ENCODE peak calls at places on chromosomes 5 and 9, in eight cellular contexts. A is T-helper 2 cell, T is hypothalamus, H is brain microvascular endothelial cell, B is uterus, X is epithelial cell of prostate, Z is tibial artery, D is caudate nucleus. N is an unnamed sample.

GRCh38 chr9:34187891-34188240 is 9.0 kb downstream of the UBAP1 start:
- DNase-seq in A (no peak), T (no peak), H (no peak), B (no peak), X (no peak), Z (no peak), D (no peak), N (no peak)

GRCh38 chr5:170791325-170791954 is 7.9 kb downstream of the GABRP start:
- DNase-seq in A (no peak), T (peak; percentile 22), H (peak; percentile 69), B (peak; percentile 32), X (peak; percentile 29), Z (peak; percentile 74), D (peak; percentile 3), N (no peak)

GRCh38 chr5:936149-937144 is 43.8 kb downstream of the TRIP13 start:
- DNase-seq in A (no peak), T (no peak), H (no peak), B (no peak), X (no peak), Z (no peak), D (no peak), N (no peak)

GRCh38 chr5:79181419-79182022 is 54.4 kb upstream of the JMY start:
- DNase-seq in A (no peak), T (no peak), H (no peak), B (no peak), X (no peak), Z (no peak), D (no peak), N (no peak)

GRCh38 chr9:8437878-8438277 is 638.3 kb upstream of the DMAC1 start:
- DNase-seq in A (no peak), T (no peak), H (no peak), B (no peak), X (no peak), Z (no peak), D (no peak), N (no peak)

GRCh38 chr5:14187660-14188059 is 44.5 kb downstream of the TRIO start:
- DNase-seq in A (no peak), T (no peak), H (peak; percentile 83), B (no peak), X (no peak), Z (no peak), D (no peak), N (no peak)

GRCh38 chr5:15902050-15902449 is 277.5 kb downstream of the MARCHF11 start:
- DNase-seq in A (no peak), T (no peak), H (no peak), B (no peak), X (no peak), Z (no peak), D (no peak), N (no peak)

GRCh38 chr9:78552802-78553201 is 255.9 kb downstream of the PSAT1 start:
- DNase-seq in A (no peak), T (no peak), H (no peak), B (no peak), X (no peak), Z (no peak), D (no peak), N (no peak)

GRCh38 chr5:98638111-98638510 is 135.4 kb upstream of the RGMB start:
- DNase-seq in A (no peak), T (no peak), H (no peak), B (no peak), X (no peak), Z (no peak), D (no peak), N (no peak)

GRCh38 chr9:96856363-96857286 is 2.3 kb upstream of the ZNF782 start:
- DNase-seq in A (peak; percentile 23), T (peak; percentile 60), H (peak; percentile 51), B (no peak), X (no peak), Z (no peak), D (peak; percentile 48), N (peak; percentile 42)

GRCh38 chr9:116377179-116377790 is 223.7 kb downstream of the PAPPA start:
- DNase-seq in A (no peak), T (no peak), H (peak; percentile 63), B (no peak), X (peak; percentile 27), Z (no peak), D (no peak), N (no peak)

GRCh38 chr9:27377147-27377807 is 80.3 kb upstream of the EQTN start:
- DNase-seq in A (no peak), T (no peak), H (no peak), B (no peak), X (no peak), Z (no peak), D (no peak), N (no peak)

GRCh38 chr5:73160239-73160671 is 12.7 kb upstream of the TMEM174 start:
- DNase-seq in A (no peak), T (no peak), H (peak; percentile 7), B (no peak), X (no peak), Z (no peak), D (no peak), N (no peak)

GRCh38 chr5:104385901-104386300 is 823.3 kb upstream of the NUDT12 start:
- DNase-seq in A (no peak), T (no peak), H (peak; percentile 28), B (no peak), X (no peak), Z (no peak), D (no peak), N (no peak)

GRCh38 chr5:151234476-151235238 is 10.8 kb upstream of the CCDC69 start:
- DNase-seq in A (no peak), T (no peak), H (peak; percentile 38), B (peak; percentile 91), X (no peak), Z (peak; percentile 73), D (no peak), N (no peak)

GRCh38 chr9:15697459-15697858 is 144.6 kb downstream of the CCDC171 start:
- DNase-seq in A (no peak), T (no peak), H (peak; percentile 78), B (no peak), X (peak; percentile 2), Z (no peak), D (no peak), N (no peak)

GRCh38 chr5:148474025-148474511 is 90.3 kb downstream of the FBXO38 start:
- DNase-seq in A (no peak), T (no peak), H (peak; percentile 33), B (peak; percentile 20), X (no peak), Z (peak; percentile 89), D (no peak), N (no peak)

GRCh38 chr5:178457471-178457870 is 132.7 kb downstream of the COL23A1 start:
- DNase-seq in A (no peak), T (no peak), H (no peak), B (no peak), X (no peak), Z (no peak), D (no peak), N (no peak)

GRCh38 chr5:91494447-91495001 is 111.4 kb upstream of the ARRDC3 start:
- DNase-seq in A (no peak), T (no peak), H (no peak), B (no peak), X (no peak), Z (no peak), D (no peak), N (no peak)

GRCh38 chr5:32326216-32326772 is 13.6 kb upstream of the MTMR12 start:
- DNase-seq in A (no peak), T (no peak), H (peak; percentile 16), B (no peak), X (no peak), Z (no peak), D (no peak), N (no peak)

N was measured in activated T-helper 1 cell treated with Interleukin-2 at 50 U/mL for 16 hours.